ENCODE peak calls at places on chromosome 1, in five cellular contexts. M, Y, L, R and C are unnamed samples.

GRCh38 chr1:94772840-94773239 is 47.3 kb upstream of the SLC44A3 start:
- DNase-seq in R (no peak), M (no peak), L (no peak), Y (no peak), C (no peak)

GRCh38 chr1:221672160-221672762 is 69.6 kb downstream of the DUSP10 start:
- DNase-seq in M (peak), R (peak), Y (no peak), L (no peak), C (peak)

GRCh38 chr1:5637171-5637570 is 355.1 kb downstream of the NPHP4 start:
- DNase-seq in L (no peak), M (no peak), Y (no peak), R (no peak), C (no peak)

GRCh38 chr1:174158767-174159252 is 510 bp upstream of the RABGAP1L start:
- DNase-seq in L (peak), Y (no peak), M (no peak), R (no peak), C (no peak)

GRCh38 chr1:171841050-171841910 is at the start of gene DNM3:
- DNase-seq in Y (peak), M (peak), L (peak), R (peak), C (peak)

GRCh38 chr1:29124366-29125236 is 898 bp upstream of the TMEM200B start:
- DNase-seq in Y (peak), M (peak), R (peak), L (peak), C (peak)

GRCh38 chr1:71561729-71562128 is 480.9 kb upstream of the ZRANB2 start:
- DNase-seq in R (peak), M (peak), L (no peak), Y (peak), C (peak)

GRCh38 chr1:24391882-24392603 is 21.5 kb downstream of the STPG1 start:
- DNase-seq in Y (no peak), M (peak), L (peak), R (peak), C (peak)

GRCh38 chr1:239985044-239985443 is 106.6 kb upstream of the FMN2 start:
- DNase-seq in R (no peak), M (no peak), Y (no peak), L (no peak), C (no peak)

GRCh38 chr1:239982762-239983161 is 108.9 kb upstream of the FMN2 start:
- DNase-seq in Y (no peak), L (no peak), R (no peak), M (no peak), C (peak)

GRCh38 chr1:239989990-239990389 is 101.7 kb upstream of the FMN2 start:
- DNase-seq in M (no peak), R (no peak), L (no peak), Y (no peak), C (no peak)

GRCh38 chr1:239987103-239987745 is 104.5 kb upstream of the FMN2 start:
- DNase-seq in R (peak), Y (no peak), M (peak), L (no peak), C (peak)
- TF ChIP-seq CTCF in R (peak), Y (peak), M (peak), L (no peak), C (peak)

GRCh38 chr1:154975409-154976205 is 1.1 kb downstream of the CKS1B start:
- DNase-seq in M (peak), Y (no peak), L (peak), R (peak), C (peak)

GRCh38 chr1:154972517-154973343 is 1.8 kb upstream of the CKS1B start:
- DNase-seq in M (peak), Y (peak), L (no peak), R (peak), C (peak)

GRCh38 chr1:154974808-154975408 is 427 bp downstream of the CKS1B start:
- DNase-seq in Y (peak), M (peak), R (peak), L (peak), C (peak)

GRCh38 chr1:154973344-154974085 is 966 bp upstream of the CKS1B start:
- DNase-seq in Y (peak), R (peak), M (peak), L (peak), C (peak)

GRCh38 chr1:154974086-154974807 is at the start of gene CKS1B:
- DNase-seq in L (peak), R (peak), Y (peak), M (peak), C (peak)
- TF ChIP-seq CTCF in L (no peak), R (no peak), Y (no peak), M (no peak), C (no peak)

GRCh38 chr1:36553591-36554417 is 71.1 kb upstream of the CSF3R start:
- DNase-seq in M (peak), R (peak), L (peak), Y (peak), C (peak)
- TF ChIP-seq CTCF in M (peak), R (peak), L (peak), Y (peak), C (peak)

DNA sequence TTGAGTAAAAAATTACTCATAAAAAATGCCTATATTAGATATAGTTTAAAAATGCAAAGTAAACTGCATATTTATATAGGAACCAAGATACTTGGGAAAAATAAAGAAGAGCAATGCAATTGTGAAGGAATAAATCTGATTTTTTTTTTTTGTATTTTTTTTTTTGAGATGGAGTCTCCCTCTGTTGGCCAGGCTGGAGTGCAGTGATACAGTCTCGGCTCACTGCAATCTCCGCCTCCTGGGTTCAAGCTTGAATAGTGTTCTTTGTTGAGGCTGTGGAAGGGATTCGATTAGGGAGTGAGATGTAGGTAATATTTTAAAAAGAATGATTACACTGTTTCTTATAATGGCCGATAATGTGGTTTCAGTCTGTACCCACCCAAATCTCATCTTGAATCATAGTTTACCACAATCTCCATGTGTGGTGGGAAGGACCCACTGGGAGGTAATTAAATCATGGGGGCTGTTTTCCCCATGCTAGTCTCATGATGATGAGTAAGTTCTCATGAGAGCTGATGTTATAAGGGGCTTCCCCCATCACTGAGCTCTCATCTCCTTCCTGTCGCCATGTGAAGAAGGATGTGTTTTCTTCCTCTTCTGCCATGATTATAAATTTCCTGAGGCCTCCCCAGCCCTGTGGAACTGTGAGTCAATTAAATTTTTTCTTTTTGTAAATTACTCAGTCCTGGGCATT is 1765.9 kb downstream of the PLA2G4A start:
- DNase-seq in M (no peak), R (no peak), Y (no peak), L (no peak), C (no peak)
- TF ChIP-seq CTCF in M (no peak), R (peak), Y (no peak), L (no peak), C (peak)

GRCh38 chr1:54499097-54500029 is 48.7 kb upstream of the ACOT11 start:
- DNase-seq in M (peak), R (peak), L (no peak), Y (peak), C (peak)
- TF ChIP-seq CTCF in M (peak), R (peak), L (no peak), Y (peak), C (peak)

GRCh38 chr1:87883906-87884305 is 555.2 kb downstream of the LMO4 start:
- DNase-seq in Y (no peak), R (no peak), M (peak), L (no peak), C (no peak)

GRCh38 chr1:87878873-87879272 is 550.2 kb downstream of the LMO4 start:
- DNase-seq in R (peak), M (no peak), Y (no peak), L (no peak), C (no peak)

GRCh38 chr1:87880747-87881133 is 552.1 kb downstream of the LMO4 start:
- DNase-seq in R (peak), Y (no peak), L (no peak), M (peak), C (peak)

GRCh38 chr1:87885263-87885662 is 556.6 kb downstream of the LMO4 start:
- DNase-seq in R (no peak), M (no peak), L (no peak), Y (no peak), C (no peak)

GRCh38 chr1:87880098-87880746 is 551.5 kb downstream of the LMO4 start:
- DNase-seq in Y (no peak), L (no peak), M (no peak), R (peak), C (no peak)
- TF ChIP-seq CTCF in Y (no peak), L (no peak), M (no peak), R (no peak), C (no peak)

GRCh38 chr1:205741681-205742080 is 8.3 kb downstream of the NUCKS1 start:
- DNase-seq in L (no peak), Y (no peak), M (no peak), R (no peak), C (no peak)

GRCh38 chr1:205744403-205744802 is 5.6 kb downstream of the NUCKS1 start:
- DNase-seq in L (no peak), R (no peak), Y (no peak), M (no peak), C (no peak)

GRCh38 chr1:205735218-205735617 is 14.8 kb downstream of the NUCKS1 start:
- DNase-seq in L (no peak), M (no peak), R (no peak), Y (no peak), C (no peak)

GRCh38 chr1:205743977-205744376 is 6.0 kb downstream of the NUCKS1 start:
- DNase-seq in L (no peak), Y (no peak), R (no peak), M (no peak), C (no peak)

GRCh38 chr1:205739348-205740160 is 10.4 kb downstream of the NUCKS1 start:
- DNase-seq in R (peak), M (peak), Y (no peak), L (no peak), C (peak)
- TF ChIP-seq CTCF in R (peak), M (peak), Y (no peak), L (no peak), C (peak)

GRCh38 chr1:115277276-115277675 is 60.8 kb downstream of the NGF start:
- DNase-seq in M (peak), L (no peak), R (peak), Y (peak), C (peak)

GRCh38 chr1:115280073-115280472 is 58.0 kb downstream of the NGF start:
- DNase-seq in R (peak), M (peak), Y (no peak), L (no peak), C (peak)

GRCh38 chr1:115278241-115278640 is 59.8 kb downstream of the NGF start:
- DNase-seq in R (no peak), Y (no peak), M (no peak), L (no peak), C (no peak)

GRCh38 chr1:115274467-115274866 is 63.6 kb downstream of the NGF start:
- DNase-seq in L (no peak), Y (no peak), R (peak), M (no peak), C (no peak)

GRCh38 chr1:115275216-115275615 is 62.8 kb downstream of the NGF start:
- DNase-seq in Y (peak), L (peak), M (peak), R (peak), C (no peak)
- TF ChIP-seq CTCF in Y (no peak), L (peak), M (peak), R (peak), C (peak)

GRCh38 chr1:212594640-212595039 is 13.9 kb upstream of the ATF3 start:
- DNase-seq in R (no peak), M (no peak), Y (no peak), L (no peak), C (no peak)

GRCh38 chr1:212596798-212597197 is 11.8 kb upstream of the ATF3 start:
- DNase-seq in M (no peak), L (no peak), Y (no peak), R (no peak), C (no peak)

GRCh38 chr1:212595229-212595628 is 13.3 kb upstream of the ATF3 start:
- DNase-seq in L (no peak), Y (no peak), M (no peak), R (no peak), C (no peak)

GRCh38 chr1:212597495-212597894 is 11.1 kb upstream of the ATF3 start:
- DNase-seq in R (no peak), L (no peak), Y (no peak), M (no peak), C (no peak)

DNA sequence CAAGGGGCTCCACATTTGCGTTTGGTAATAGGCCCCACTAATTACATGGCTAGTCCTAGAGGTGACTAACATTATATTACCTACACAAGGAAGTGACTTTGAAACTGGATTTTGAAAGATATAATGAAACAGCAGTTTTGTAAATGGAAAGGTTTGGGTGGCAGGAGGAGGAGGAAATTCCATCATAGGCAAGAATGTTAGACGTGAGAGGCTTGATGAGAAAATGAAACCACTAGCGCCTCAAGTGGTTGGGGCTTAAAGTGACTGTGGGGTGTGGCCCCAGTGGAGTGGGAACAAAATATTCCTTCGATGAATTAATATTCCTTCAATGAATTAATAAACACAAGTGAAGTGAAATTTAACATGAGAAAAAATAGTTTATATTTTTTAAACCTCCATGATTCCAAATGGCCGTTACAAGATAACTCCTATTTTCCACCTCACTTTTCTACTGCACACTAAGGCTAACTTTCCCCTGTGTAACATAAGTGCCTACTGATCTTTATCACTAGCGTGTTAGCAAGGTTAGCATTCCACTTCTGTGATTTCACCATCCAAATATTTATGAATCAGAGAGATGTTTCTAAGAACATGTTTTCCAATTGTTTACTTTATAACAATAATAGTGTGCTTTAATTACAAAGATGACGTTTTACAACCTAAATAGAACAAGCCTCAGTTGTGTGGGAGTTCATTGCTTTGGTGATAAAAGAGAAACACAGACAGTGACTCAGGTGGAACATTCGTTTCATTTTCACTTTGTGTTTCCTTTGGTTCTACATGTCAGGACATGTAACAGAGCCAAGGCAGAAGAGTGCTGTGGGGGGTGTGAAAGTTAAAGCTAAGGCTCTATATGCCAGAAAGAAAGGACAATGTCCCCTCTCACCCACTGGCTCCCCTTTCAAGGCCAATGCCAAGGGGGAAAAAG is 12.5 kb upstream of the ATF3 start:
- DNase-seq in R (peak), L (peak), Y (peak), M (peak), C (peak)
- TF ChIP-seq CTCF in R (peak), L (peak), Y (peak), M (peak), C (peak)

DNA sequence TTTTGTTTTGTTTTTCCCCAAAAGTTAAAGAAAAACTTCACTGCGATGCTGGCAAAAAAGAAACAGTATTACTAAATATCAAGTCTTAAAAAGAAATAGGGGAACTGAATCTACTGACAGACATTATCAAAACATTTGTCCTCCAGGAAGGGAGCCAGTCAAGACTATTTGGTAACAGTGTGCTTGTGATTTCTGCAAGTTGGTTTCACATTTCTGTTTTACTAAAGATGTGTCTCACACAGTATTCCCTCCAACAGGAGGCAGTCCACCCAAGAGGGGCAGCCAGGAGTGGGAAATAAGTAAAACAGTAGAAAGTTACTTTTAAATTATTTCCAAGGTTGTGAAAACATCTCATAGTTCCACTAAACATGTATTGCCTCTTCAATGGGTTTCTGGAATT is 74.4 kb upstream of the SDC3 start:
- DNase-seq in R (peak), Y (no peak), L (peak), M (peak), C (no peak)
- TF ChIP-seq CTCF in R (peak), Y (no peak), L (no peak), M (peak), C (peak)